ENCODE peak calls at places on chromosomes 12 and 14, in four cellular contexts. One of them, this sample, is unnamed.
A peak's percentile ranks its signal among the peaks of the same experiment; 100 is the strongest.

GRCh38 chr12:92038476-92038875 is 107.2 kb downstream of the BTG1 start:
- DNase-seq in A549: no peak
- DNase-seq in hepatocyte: no peak
- DNase-seq in fibroblast of lung: no peak
- DNase-seq in this sample: no peak

GRCh38 chr14:47948981-47949380 is 273.6 kb upstream of the MDGA2 start:
- DNase-seq in A549: no peak
- DNase-seq in hepatocyte: no peak
- DNase-seq in fibroblast of lung: no peak
- DNase-seq in this sample: no peak

GRCh38 chr12:122523280-122523679 is 3.5 kb downstream of the RSRC2 start:
- DNase-seq in A549: no peak
- DNase-seq in hepatocyte: peak; percentile 19
- DNase-seq in fibroblast of lung: peak; percentile 68
- DNase-seq in this sample: no peak

GRCh38 chr12:44653886-44654527 is 222.1 kb downstream of the NELL2 start:
- DNase-seq in A549: no peak
- DNase-seq in hepatocyte: no peak
- DNase-seq in fibroblast of lung: no peak
- DNase-seq in this sample: no peak

GRCh38 chr12:122994781-122995502 is 14.5 kb downstream of the ARL6IP4 start:
- DNase-seq in A549: no peak
- DNase-seq in hepatocyte: no peak
- DNase-seq in fibroblast of lung: no peak
- DNase-seq in this sample: no peak

GRCh38 chr12:106831699-106832098 is 57.2 kb downstream of the RIC8B start:
- DNase-seq in A549: no peak
- DNase-seq in hepatocyte: no peak
- DNase-seq in fibroblast of lung: no peak
- DNase-seq in this sample: no peak

GRCh38 chr12:53700567-53700966 is 24.7 kb upstream of the ATP5MC2 start:
- DNase-seq in A549: no peak
- DNase-seq in hepatocyte: no peak
- DNase-seq in fibroblast of lung: no peak
- DNase-seq in this sample: no peak

GRCh38 chr14:54343276-54344121 is 53.3 kb upstream of the CDKN3 start:
- DNase-seq in A549: no peak
- DNase-seq in hepatocyte: no peak
- DNase-seq in fibroblast of lung: peak; percentile 64
- DNase-seq in this sample: peak; percentile 58

GRCh38 chr12:47870175-47870781 is 34.5 kb downstream of the VDR start:
- DNase-seq in A549: peak; percentile 40
- DNase-seq in hepatocyte: peak; percentile 55
- DNase-seq in fibroblast of lung: peak; percentile 53
- DNase-seq in this sample: peak; percentile 77

GRCh38 chr14:75359098-75359497 is 68.7 kb upstream of the JDP2 start:
- DNase-seq in A549: no peak
- DNase-seq in hepatocyte: no peak
- DNase-seq in fibroblast of lung: no peak
- DNase-seq in this sample: no peak

GRCh38 chr14:96273629-96274028 is 17.6 kb downstream of the BDKRB1 start:
- DNase-seq in A549: no peak
- DNase-seq in hepatocyte: no peak
- DNase-seq in fibroblast of lung: no peak
- DNase-seq in this sample: no peak

GRCh38 chr12:48043771-48044170 is 39.5 kb upstream of the COL2A1 start:
- DNase-seq in A549: no peak
- DNase-seq in hepatocyte: no peak
- DNase-seq in fibroblast of lung: no peak
- DNase-seq in this sample: no peak

GRCh38 chr12:46553911-46554310 is 181.3 kb upstream of the SLC38A2 start:
- DNase-seq in A549: no peak
- DNase-seq in hepatocyte: no peak
- DNase-seq in fibroblast of lung: peak; percentile 41
- DNase-seq in this sample: no peak

GRCh38 chr14:93702946-93703345 is 85.3 kb downstream of the PRIMA1 start:
- DNase-seq in A549: no peak
- DNase-seq in hepatocyte: no peak
- DNase-seq in fibroblast of lung: no peak
- DNase-seq in this sample: no peak

GRCh38 chr12:104589215-104589614 is 132.5 kb downstream of the CHST11 start:
- DNase-seq in A549: no peak
- DNase-seq in hepatocyte: no peak
- DNase-seq in fibroblast of lung: no peak
- DNase-seq in this sample: no peak

GRCh38 chr12:123253606-123254459 is 17.8 kb downstream of the CDK2AP1 start:
- DNase-seq in A549: no peak
- DNase-seq in hepatocyte: no peak
- DNase-seq in fibroblast of lung: no peak
- DNase-seq in this sample: no peak

GRCh38 chr14:105317546-105317945 is 3.0 kb downstream of the PACS2 start:
- DNase-seq in A549: no peak
- DNase-seq in hepatocyte: no peak
- DNase-seq in fibroblast of lung: peak; percentile 33
- DNase-seq in this sample: no peak

GRCh38 chr14:33646692-33647260 is 304.1 kb downstream of the EGLN3 start:
- DNase-seq in A549: no peak
- DNase-seq in hepatocyte: no peak
- DNase-seq in fibroblast of lung: peak; percentile 49
- DNase-seq in this sample: no peak

GRCh38 chr12:75641031-75641780 is 129.8 kb upstream of the KRR1 start:
- DNase-seq in A549: peak; percentile 46
- DNase-seq in hepatocyte: peak; percentile 37
- DNase-seq in fibroblast of lung: peak; percentile 50
- DNase-seq in this sample: no peak
- H3K4me2 ChIP-seq in A549: peak overlapping the region; percentile 29
- H3K4me2 ChIP-seq in hepatocyte: no peak overlapping the region
- H3K4me2 ChIP-seq in fibroblast of lung: no peak overlapping the region
- H3K4me2 ChIP-seq in this sample: no peak overlapping the region

GRCh38 chr14:61662437-61663311 is 32.6 kb upstream of the HIF1A start:
- DNase-seq in A549: peak; percentile 10
- DNase-seq in hepatocyte: peak; percentile 55
- DNase-seq in fibroblast of lung: peak; percentile 81
- DNase-seq in this sample: peak; percentile 4

GRCh38 chr14:61659582-61659981 is 35.7 kb upstream of the HIF1A start:
- DNase-seq in A549: no peak
- DNase-seq in hepatocyte: no peak
- DNase-seq in fibroblast of lung: peak; percentile 66
- DNase-seq in this sample: no peak

GRCh38 chr14:61663312-61663974 is 31.9 kb upstream of the HIF1A start:
- DNase-seq in A549: no peak
- DNase-seq in hepatocyte: no peak
- DNase-seq in fibroblast of lung: no peak
- DNase-seq in this sample: no peak

GRCh38 chr14:61662001-61662400 is 33.3 kb upstream of the HIF1A start:
- DNase-seq in A549: no peak
- DNase-seq in hepatocyte: no peak
- DNase-seq in fibroblast of lung: no peak
- DNase-seq in this sample: no peak

DNA sequence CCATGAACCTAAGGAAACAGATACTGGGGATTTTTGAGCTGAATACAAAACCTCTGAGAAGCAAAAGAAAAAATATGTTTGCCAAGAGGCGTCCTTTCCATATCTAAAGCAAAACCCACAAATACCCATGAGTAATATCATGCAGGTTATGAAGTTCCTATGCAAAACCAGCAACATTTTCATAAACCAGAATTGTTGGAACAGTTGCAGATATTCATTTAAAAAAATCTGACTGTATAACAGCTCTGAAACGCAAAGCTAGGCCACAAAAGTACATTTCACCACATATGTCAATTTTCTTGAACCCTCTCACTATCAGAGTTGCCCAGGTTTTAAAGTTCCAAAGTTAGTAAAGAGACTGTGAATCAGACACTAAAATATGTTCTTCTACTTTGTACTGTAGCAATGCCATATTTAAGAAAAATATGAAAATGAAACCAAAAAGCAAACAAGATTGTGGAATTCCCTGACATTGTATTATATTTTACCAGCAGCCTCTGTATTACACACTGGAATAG is 33.8 kb upstream of the HIF1A start:
- DNase-seq in A549: no peak
- DNase-seq in hepatocyte: no peak
- DNase-seq in fibroblast of lung: peak; percentile 86
- DNase-seq in this sample: no peak
- H3K4me3 ChIP-seq in A549: no peak overlapping the region
- H3K4me3 ChIP-seq in hepatocyte: no peak overlapping the region
- H3K4me3 ChIP-seq in fibroblast of lung: no peak overlapping the region
- H3K4me3 ChIP-seq in this sample: no peak overlapping the region

DNA sequence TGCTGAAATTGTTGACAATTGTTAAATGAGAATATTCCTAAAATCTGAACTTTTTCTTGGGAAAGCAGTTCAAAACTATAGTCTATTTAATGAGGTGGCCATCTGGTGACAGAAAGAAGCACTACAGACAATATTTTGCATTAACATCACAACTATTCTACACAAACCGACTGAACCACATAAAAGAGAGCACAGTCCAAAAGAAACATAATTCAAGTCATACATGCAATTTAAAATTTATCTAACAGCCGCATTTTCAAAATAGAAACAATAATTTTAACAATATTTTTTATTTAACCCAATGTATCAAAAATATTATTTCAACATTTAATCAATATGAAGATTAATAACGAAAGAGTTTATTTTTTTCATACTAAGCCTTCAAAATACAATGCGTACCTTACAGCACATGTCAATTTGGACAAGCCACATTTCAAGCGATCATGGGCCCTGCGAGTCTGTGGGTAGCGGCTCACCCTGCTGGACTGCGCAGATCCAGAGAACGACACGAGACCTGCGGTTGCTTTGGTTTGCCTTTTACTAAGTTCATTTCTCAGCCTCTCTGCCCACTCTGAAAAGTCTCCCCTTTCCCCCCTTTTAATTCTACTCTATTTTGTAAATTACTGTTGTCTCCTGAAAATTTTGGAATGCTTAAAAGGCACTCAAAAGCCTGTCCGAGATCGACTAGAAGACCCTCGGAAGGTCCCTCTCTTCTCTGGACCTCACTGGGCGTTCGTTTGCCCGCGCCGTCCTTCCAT is 941 bp upstream of the LRRC9 start:
- DNase-seq in A549: peak; percentile 28
- DNase-seq in hepatocyte: peak; percentile 53
- DNase-seq in fibroblast of lung: peak; percentile 50
- DNase-seq in this sample: peak; percentile 48
- H3K4me2 ChIP-seq in A549: peak overlapping the region; percentile 83
- H3K4me2 ChIP-seq in hepatocyte: peak overlapping the region; percentile 85
- H3K4me2 ChIP-seq in fibroblast of lung: peak overlapping the region; percentile 89
- H3K4me2 ChIP-seq in this sample: peak overlapping the region; percentile 80

DNA sequence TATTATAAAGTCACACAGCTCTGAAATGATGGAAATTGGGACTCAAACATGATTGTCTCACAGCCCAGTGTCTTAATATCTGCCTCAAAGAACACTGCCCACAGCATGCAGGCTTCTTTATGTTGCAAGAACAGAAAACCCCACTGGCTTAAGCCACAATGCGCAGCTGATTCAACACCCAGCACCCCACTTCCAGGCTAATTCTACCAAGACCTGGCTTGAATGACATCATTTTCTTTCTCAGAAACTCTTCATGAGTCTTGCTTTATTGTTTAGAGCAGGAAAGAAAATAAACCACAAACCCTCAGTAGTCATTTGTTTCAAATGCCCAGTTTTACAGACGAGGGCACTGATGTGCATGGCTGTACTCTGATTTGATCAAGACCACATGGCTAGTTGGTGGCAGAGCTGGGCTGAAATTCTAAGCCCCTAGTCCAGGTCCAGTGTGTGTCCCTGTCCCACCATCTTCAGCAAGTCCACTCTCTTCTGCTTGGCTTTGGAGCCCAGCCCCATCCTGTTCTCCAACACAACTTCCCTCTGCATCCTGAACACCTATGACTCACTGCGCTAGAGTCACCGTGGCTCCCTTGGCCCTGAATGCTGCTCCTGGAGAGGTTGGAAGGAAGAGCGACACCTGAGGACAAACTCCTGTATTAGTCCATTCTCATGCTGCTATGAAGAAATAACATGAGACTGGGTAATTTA is 50.3 kb upstream of the SRSF5 start:
- DNase-seq in A549: no peak
- DNase-seq in hepatocyte: peak; percentile 55
- DNase-seq in fibroblast of lung: peak; percentile 85
- DNase-seq in this sample: no peak
- H3K4me3 ChIP-seq in A549: no peak overlapping the region
- H3K4me3 ChIP-seq in hepatocyte: no peak overlapping the region
- H3K4me3 ChIP-seq in fibroblast of lung: no peak overlapping the region
- H3K4me3 ChIP-seq in this sample: no peak overlapping the region

DNA sequence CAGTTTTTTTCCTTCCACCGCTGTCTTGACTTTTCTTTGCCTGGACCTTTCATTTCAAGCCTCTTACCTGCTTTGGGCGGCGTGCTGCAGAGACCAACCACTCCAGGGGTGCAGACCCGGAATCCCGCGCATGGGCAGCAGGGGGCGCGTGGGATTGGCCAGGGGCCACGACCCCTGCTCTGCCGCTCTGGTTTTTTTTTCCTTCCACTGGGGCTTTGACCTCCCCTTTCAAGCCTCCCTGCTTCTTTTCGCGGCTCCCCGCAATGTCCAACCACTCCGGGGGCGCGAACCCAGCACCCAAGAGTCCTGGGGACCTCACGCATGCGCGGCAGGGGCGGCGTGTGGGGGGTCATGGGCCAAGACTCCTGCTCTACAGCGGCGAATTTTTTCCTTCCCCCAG is 325.1 kb downstream of the ALG10 start:
- DNase-seq in A549: peak; percentile 56
- DNase-seq in hepatocyte: no peak
- DNase-seq in fibroblast of lung: no peak
- DNase-seq in this sample: no peak
- H3K4me2 ChIP-seq in A549: peak overlapping the region; percentile 93
- H3K4me2 ChIP-seq in hepatocyte: no peak overlapping the region
- H3K4me2 ChIP-seq in fibroblast of lung: no peak overlapping the region
- H3K4me2 ChIP-seq in this sample: no peak overlapping the region

GRCh38 chr12:132966676-132967415 is 10.7 kb upstream of the ZNF605 start:
- DNase-seq in A549: no peak
- DNase-seq in hepatocyte: no peak
- DNase-seq in fibroblast of lung: no peak
- DNase-seq in this sample: no peak

GRCh38 chr12:132972374-132972773 is 13.8 kb upstream of the ZNF26 start:
- DNase-seq in A549: no peak
- DNase-seq in hepatocyte: no peak
- DNase-seq in fibroblast of lung: no peak
- DNase-seq in this sample: no peak

GRCh38 chr12:132965796-132966195 is 9.7 kb upstream of the ZNF605 start:
- DNase-seq in A549: no peak
- DNase-seq in hepatocyte: no peak
- DNase-seq in fibroblast of lung: no peak
- DNase-seq in this sample: no peak

DNA sequence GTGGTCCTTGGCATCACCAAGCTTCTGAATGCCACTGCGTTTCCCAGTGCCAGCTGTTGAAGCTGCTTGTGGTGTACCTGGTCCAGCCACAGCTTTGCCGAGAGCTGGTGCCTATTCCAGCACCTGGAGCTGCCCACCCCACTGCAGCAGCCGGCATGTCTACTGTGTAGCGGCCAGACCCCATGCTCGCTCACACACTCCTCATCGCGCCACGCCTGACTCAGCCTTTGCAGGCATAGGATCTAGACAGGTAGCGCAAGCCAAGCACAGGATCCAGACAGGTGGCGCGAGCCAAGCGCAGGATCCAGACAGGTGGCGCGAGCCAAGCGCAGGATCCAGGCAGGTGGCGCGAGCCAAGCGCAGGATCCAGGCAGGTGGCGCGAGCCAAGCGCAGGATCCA is 11.6 kb upstream of the ZNF605 start:
- DNase-seq in A549: no peak
- DNase-seq in hepatocyte: no peak
- DNase-seq in fibroblast of lung: no peak
- DNase-seq in this sample: no peak
- H3K4me3 ChIP-seq in A549: no peak overlapping the region
- H3K4me3 ChIP-seq in hepatocyte: no peak overlapping the region
- H3K4me3 ChIP-seq in fibroblast of lung: no peak overlapping the region
- H3K4me3 ChIP-seq in this sample: no peak overlapping the region

GRCh38 chr14:62062645-62063044 is 300.4 kb downstream of the SNAPC1 start:
- DNase-seq in A549: no peak
- DNase-seq in hepatocyte: no peak
- DNase-seq in fibroblast of lung: no peak
- DNase-seq in this sample: no peak
- H3K4me2 ChIP-seq in A549: no peak overlapping the region
- H3K4me2 ChIP-seq in hepatocyte: no peak overlapping the region
- H3K4me2 ChIP-seq in fibroblast of lung: no peak overlapping the region
- H3K4me2 ChIP-seq in this sample: no peak overlapping the region